ENCODE peak calls at places on chromosomes 11 and 22, in seven cellular contexts. One of them, this sample, is unnamed.

GRCh38 chr11:71252782-71253730 is 679 bp upstream of the SHANK2 start:
- DNase-seq in stimulated activated CD4-positive, alpha-beta T cell treated with anti-CD3 and anti-CD28 coated beads, Interleukin-2, amount 100 ng/mL, for 48 hours: no peak
- DNase-seq in astrocyte of the hippocampus: peak; percentile 55
- DNase-seq in hippocampal formation: no peak
- DNase-seq in lower leg skin: no peak
- DNase-seq in hypothalamus: no peak
- DNase-seq in Ammon's horn: no peak
- DNase-seq in this sample: no peak

GRCh38 chr11:72225411-72225951 is 914 bp downstream of the INPPL1 start:
- DNase-seq in astrocyte of the hippocampus: peak; percentile 34
- DNase-seq in Ammon's horn: no peak
- DNase-seq in hypothalamus: no peak
- DNase-seq in lower leg skin: no peak
- DNase-seq in hippocampal formation: no peak
- DNase-seq in stimulated activated CD4-positive, alpha-beta T cell treated with anti-CD3 and anti-CD28 coated beads, Interleukin-2, amount 100 ng/mL, for 48 hours: no peak
- DNase-seq in this sample: no peak

GRCh38 chr22:36253523-36254490 is 874 bp downstream of the APOL1 start:
- DNase-seq in astrocyte of the hippocampus: peak; percentile 39
- DNase-seq in stimulated activated CD4-positive, alpha-beta T cell treated with anti-CD3 and anti-CD28 coated beads, Interleukin-2, amount 100 ng/mL, for 48 hours: peak; percentile 27
- DNase-seq in hypothalamus: no peak
- DNase-seq in hippocampal formation: no peak
- DNase-seq in Ammon's horn: no peak
- DNase-seq in lower leg skin: no peak
- DNase-seq in this sample: no peak

GRCh38 chr22:29949872-29950271 is 66.9 kb downstream of the MTMR3 start:
- DNase-seq in Ammon's horn: no peak
- DNase-seq in hippocampal formation: no peak
- DNase-seq in astrocyte of the hippocampus: no peak
- DNase-seq in lower leg skin: no peak
- DNase-seq in stimulated activated CD4-positive, alpha-beta T cell treated with anti-CD3 and anti-CD28 coated beads, Interleukin-2, amount 100 ng/mL, for 48 hours: no peak
- DNase-seq in hypothalamus: no peak
- DNase-seq in this sample: no peak

GRCh38 chr11:124640660-124641059 is 18.0 kb downstream of the TBRG1 start:
- DNase-seq in Ammon's horn: no peak
- DNase-seq in stimulated activated CD4-positive, alpha-beta T cell treated with anti-CD3 and anti-CD28 coated beads, Interleukin-2, amount 100 ng/mL, for 48 hours: no peak
- DNase-seq in lower leg skin: no peak
- DNase-seq in hypothalamus: no peak
- DNase-seq in astrocyte of the hippocampus: no peak
- DNase-seq in hippocampal formation: no peak
- DNase-seq in this sample: no peak

GRCh38 chr11:10771457-10771856 is 20.4 kb downstream of the CTR9 start:
- DNase-seq in hypothalamus: no peak
- DNase-seq in hippocampal formation: no peak
- DNase-seq in lower leg skin: no peak
- DNase-seq in stimulated activated CD4-positive, alpha-beta T cell treated with anti-CD3 and anti-CD28 coated beads, Interleukin-2, amount 100 ng/mL, for 48 hours: no peak
- DNase-seq in astrocyte of the hippocampus: no peak
- DNase-seq in Ammon's horn: no peak
- DNase-seq in this sample: no peak

GRCh38 chr22:42670921-42671709 is 21.9 kb upstream of the CYB5R3 start:
- DNase-seq in hippocampal formation: no peak
- DNase-seq in Ammon's horn: no peak
- DNase-seq in stimulated activated CD4-positive, alpha-beta T cell treated with anti-CD3 and anti-CD28 coated beads, Interleukin-2, amount 100 ng/mL, for 48 hours: no peak
- DNase-seq in lower leg skin: no peak
- DNase-seq in hypothalamus: no peak
- DNase-seq in astrocyte of the hippocampus: no peak
- DNase-seq in this sample: no peak

GRCh38 chr11:63609971-63610580 is 4.2 kb downstream of the PLAAT3 start:
- DNase-seq in hippocampal formation: no peak
- DNase-seq in lower leg skin: no peak
- DNase-seq in stimulated activated CD4-positive, alpha-beta T cell treated with anti-CD3 and anti-CD28 coated beads, Interleukin-2, amount 100 ng/mL, for 48 hours: no peak
- DNase-seq in hypothalamus: no peak
- DNase-seq in astrocyte of the hippocampus: peak; percentile 60
- DNase-seq in Ammon's horn: peak; percentile 35
- DNase-seq in this sample: no peak

GRCh38 chr11:113023228-113023627 is 62.0 kb downstream of the NCAM1 start:
- DNase-seq in stimulated activated CD4-positive, alpha-beta T cell treated with anti-CD3 and anti-CD28 coated beads, Interleukin-2, amount 100 ng/mL, for 48 hours: no peak
- DNase-seq in hypothalamus: no peak
- DNase-seq in lower leg skin: no peak
- DNase-seq in astrocyte of the hippocampus: peak; percentile 63
- DNase-seq in Ammon's horn: peak; percentile 15
- DNase-seq in hippocampal formation: no peak
- DNase-seq in this sample: no peak

GRCh38 chr11:110948112-110948511 is 235.9 kb upstream of the ARHGAP20 start:
- DNase-seq in hypothalamus: no peak
- DNase-seq in stimulated activated CD4-positive, alpha-beta T cell treated with anti-CD3 and anti-CD28 coated beads, Interleukin-2, amount 100 ng/mL, for 48 hours: no peak
- DNase-seq in lower leg skin: peak; percentile 32
- DNase-seq in Ammon's horn: no peak
- DNase-seq in astrocyte of the hippocampus: no peak
- DNase-seq in hippocampal formation: no peak
- DNase-seq in this sample: no peak

GRCh38 chr11:32430586-32431357 is 4.6 kb downstream of the WT1 start:
- DNase-seq in Ammon's horn: no peak
- DNase-seq in hypothalamus: no peak
- DNase-seq in astrocyte of the hippocampus: no peak
- DNase-seq in stimulated activated CD4-positive, alpha-beta T cell treated with anti-CD3 and anti-CD28 coated beads, Interleukin-2, amount 100 ng/mL, for 48 hours: no peak
- DNase-seq in hippocampal formation: no peak
- DNase-seq in lower leg skin: no peak
- DNase-seq in this sample: no peak

GRCh38 chr11:109547356-109548027 is 125.5 kb downstream of the C11orf87 start:
- DNase-seq in lower leg skin: no peak
- DNase-seq in stimulated activated CD4-positive, alpha-beta T cell treated with anti-CD3 and anti-CD28 coated beads, Interleukin-2, amount 100 ng/mL, for 48 hours: no peak
- DNase-seq in hippocampal formation: no peak
- DNase-seq in astrocyte of the hippocampus: peak; percentile 80
- DNase-seq in Ammon's horn: no peak
- DNase-seq in hypothalamus: no peak
- DNase-seq in this sample: no peak

GRCh38 chr11:47863189-47863892 is 15.2 kb upstream of the NUP160 start:
- DNase-seq in stimulated activated CD4-positive, alpha-beta T cell treated with anti-CD3 and anti-CD28 coated beads, Interleukin-2, amount 100 ng/mL, for 48 hours: no peak
- DNase-seq in lower leg skin: no peak
- DNase-seq in hippocampal formation: peak; percentile 12
- DNase-seq in hypothalamus: no peak
- DNase-seq in astrocyte of the hippocampus: no peak
- DNase-seq in Ammon's horn: peak; percentile 51
- DNase-seq in this sample: no peak

GRCh38 chr11:44859528-44859925 is 91.2 kb downstream of the TP53I11 start:
- DNase-seq in stimulated activated CD4-positive, alpha-beta T cell treated with anti-CD3 and anti-CD28 coated beads, Interleukin-2, amount 100 ng/mL, for 48 hours: no peak
- DNase-seq in lower leg skin: no peak
- DNase-seq in hypothalamus: no peak
- DNase-seq in Ammon's horn: no peak
- DNase-seq in hippocampal formation: no peak
- DNase-seq in astrocyte of the hippocampus: no peak
- DNase-seq in this sample: no peak

GRCh38 chr11:79414644-79415317 is 26.0 kb downstream of the TENM4 start:
- DNase-seq in astrocyte of the hippocampus: peak; percentile 94
- DNase-seq in hippocampal formation: no peak
- DNase-seq in Ammon's horn: no peak
- DNase-seq in stimulated activated CD4-positive, alpha-beta T cell treated with anti-CD3 and anti-CD28 coated beads, Interleukin-2, amount 100 ng/mL, for 48 hours: no peak
- DNase-seq in hypothalamus: no peak
- DNase-seq in lower leg skin: no peak
- DNase-seq in this sample: peak; percentile 80

GRCh38 chr11:67032830-67033555 is 10.1 kb downstream of the SYT12 start:
- DNase-seq in stimulated activated CD4-positive, alpha-beta T cell treated with anti-CD3 and anti-CD28 coated beads, Interleukin-2, amount 100 ng/mL, for 48 hours: no peak
- DNase-seq in Ammon's horn: peak; percentile 53
- DNase-seq in astrocyte of the hippocampus: peak; percentile 95
- DNase-seq in hippocampal formation: no peak
- DNase-seq in hypothalamus: peak; percentile 39
- DNase-seq in lower leg skin: no peak
- DNase-seq in this sample: peak; percentile 32

GRCh38 chr11:27795955-27796861 is 96.0 kb upstream of the BDNF start:
- DNase-seq in Ammon's horn: no peak
- DNase-seq in astrocyte of the hippocampus: peak; percentile 12
- DNase-seq in lower leg skin: no peak
- DNase-seq in hippocampal formation: no peak
- DNase-seq in stimulated activated CD4-positive, alpha-beta T cell treated with anti-CD3 and anti-CD28 coated beads, Interleukin-2, amount 100 ng/mL, for 48 hours: no peak
- DNase-seq in hypothalamus: no peak
- DNase-seq in this sample: no peak

GRCh38 chr22:46007848-46008261 is 30.9 kb upstream of the WNT7B start:
- DNase-seq in hypothalamus: peak; percentile 61
- DNase-seq in Ammon's horn: no peak
- DNase-seq in lower leg skin: peak; percentile 79
- DNase-seq in hippocampal formation: no peak
- DNase-seq in astrocyte of the hippocampus: peak; percentile 98
- DNase-seq in stimulated activated CD4-positive, alpha-beta T cell treated with anti-CD3 and anti-CD28 coated beads, Interleukin-2, amount 100 ng/mL, for 48 hours: no peak
- DNase-seq in this sample: peak; percentile 96

GRCh38 chr11:107259826-107260225 is 197.8 kb downstream of the CWF19L2 start:
- DNase-seq in Ammon's horn: peak; percentile 37
- DNase-seq in lower leg skin: no peak
- DNase-seq in hippocampal formation: no peak
- DNase-seq in hypothalamus: no peak
- DNase-seq in stimulated activated CD4-positive, alpha-beta T cell treated with anti-CD3 and anti-CD28 coated beads, Interleukin-2, amount 100 ng/mL, for 48 hours: no peak
- DNase-seq in astrocyte of the hippocampus: peak; percentile 13
- DNase-seq in this sample: no peak